ENCODE peak calls at places on chromosomes 1 and 21, in seven cellular contexts. Q, G, L, P, M, H and J are unnamed samples.

GRCh38 chr21:36188081-36188681 is 31.6 kb downstream of the DOP1B start:
- DNase-seq in Q (no peak), G (peak; percentile 81), L (no peak), P (peak; percentile 69), M (no peak), H (peak; percentile 84), J (peak; percentile 86)

GRCh38 chr1:51072040-51072439 is 30.0 kb upstream of the C1orf185 start:
- DNase-seq in Q (no peak), G (peak; percentile 52), L (no peak), P (no peak), M (no peak), H (no peak), J (no peak)

GRCh38 chr1:175530981-175531380 is 212.4 kb downstream of the TNR start:
- DNase-seq in Q (no peak), G (no peak), L (no peak), P (no peak), M (no peak), H (no peak), J (no peak)

GRCh38 chr1:111776861-111777260 is 21.2 kb downstream of the DDX20 start:
- DNase-seq in Q (no peak), G (no peak), L (no peak), P (no peak), M (no peak), H (no peak), J (no peak)

GRCh38 chr1:16076871-16077250 is 3.4 kb upstream of the FAM131C start:
- DNase-seq in Q (no peak), G (no peak), L (peak; percentile 17), P (no peak), M (no peak), H (no peak), J (no peak)

GRCh38 chr1:216722841-216723240 is 388 bp downstream of the ESRRG start:
- DNase-seq in Q (no peak), G (no peak), L (no peak), P (no peak), M (no peak), H (no peak), J (no peak)

GRCh38 chr1:25568090-25568833 is 24.9 kb downstream of the LDLRAP1 start:
- DNase-seq in Q (no peak), G (no peak), L (peak; percentile 43), P (peak; percentile 93), M (no peak), H (peak; percentile 48), J (no peak)

GRCh38 chr21:21737186-21737585 is 739.0 kb downstream of the NCAM2 start:
- DNase-seq in Q (no peak), G (no peak), L (no peak), P (no peak), M (no peak), H (no peak), J (no peak)

GRCh38 chr1:108082741-108083562 is 117.2 kb downstream of the SLC25A24 start:
- DNase-seq in Q (no peak), G (no peak), L (no peak), P (no peak), M (no peak), H (no peak), J (no peak)

GRCh38 chr1:203250936-203251335 is 21.5 kb upstream of the CHIT1 start:
- DNase-seq in Q (no peak), G (no peak), L (no peak), P (no peak), M (no peak), H (no peak), J (no peak)

GRCh38 chr1:162374406-162374805 is 2.2 kb downstream of the SPATA46 start:
- DNase-seq in Q (no peak), G (no peak), L (no peak), P (no peak), M (no peak), H (no peak), J (no peak)

GRCh38 chr1:225896937-225897549 is 8.1 kb upstream of the LEFTY1 start:
- DNase-seq in Q (no peak), G (peak; percentile 85), L (no peak), P (peak; percentile 67), M (peak; percentile 52), H (no peak), J (peak; percentile 85)

GRCh38 chr21:36499578-36500471 is 19.9 kb upstream of the CLDN14 start:
- DNase-seq in Q (no peak), G (no peak), L (no peak), P (peak; percentile 87), M (no peak), H (no peak), J (peak; percentile 65)

GRCh38 chr1:160168016-160168415 is 16.6 kb downstream of the ATP1A4 start:
- DNase-seq in Q (no peak), G (no peak), L (no peak), P (no peak), M (no peak), H (no peak), J (no peak)

GRCh38 chr1:46461017-46461808 is 28.4 kb upstream of the DMBX1 start:
- DNase-seq in Q (no peak), G (no peak), L (no peak), P (no peak), M (no peak), H (no peak), J (no peak)

GRCh38 chr1:161958425-161958824 is 65.2 kb downstream of the OLFML2B start:
- DNase-seq in Q (no peak), G (no peak), L (no peak), P (no peak), M (no peak), H (no peak), J (no peak)

GRCh38 chr1:205811660-205812059 is 1.3 kb downstream of the SLC41A1 start:
- DNase-seq in Q (no peak), G (no peak), L (no peak), P (peak; percentile 13), M (no peak), H (peak; percentile 50), J (peak; percentile 76)

GRCh38 chr1:205809942-205810345 is 3.1 kb downstream of the SLC41A1 start:
- DNase-seq in Q (no peak), G (no peak), L (no peak), P (no peak), M (no peak), H (no peak), J (peak; percentile 45)

GRCh38 chr1:205809469-205809868 is 3.5 kb downstream of the SLC41A1 start:
- DNase-seq in Q (no peak), G (no peak), L (no peak), P (no peak), M (no peak), H (no peak), J (no peak)

GRCh38 chr1:205812271-205812877 is 624 bp downstream of the SLC41A1 start:
- DNase-seq in Q (peak; percentile 39), G (peak; percentile 51), L (peak; percentile 66), P (peak; percentile 10), M (peak; percentile 40), H (no peak), J (no peak)

DNA sequence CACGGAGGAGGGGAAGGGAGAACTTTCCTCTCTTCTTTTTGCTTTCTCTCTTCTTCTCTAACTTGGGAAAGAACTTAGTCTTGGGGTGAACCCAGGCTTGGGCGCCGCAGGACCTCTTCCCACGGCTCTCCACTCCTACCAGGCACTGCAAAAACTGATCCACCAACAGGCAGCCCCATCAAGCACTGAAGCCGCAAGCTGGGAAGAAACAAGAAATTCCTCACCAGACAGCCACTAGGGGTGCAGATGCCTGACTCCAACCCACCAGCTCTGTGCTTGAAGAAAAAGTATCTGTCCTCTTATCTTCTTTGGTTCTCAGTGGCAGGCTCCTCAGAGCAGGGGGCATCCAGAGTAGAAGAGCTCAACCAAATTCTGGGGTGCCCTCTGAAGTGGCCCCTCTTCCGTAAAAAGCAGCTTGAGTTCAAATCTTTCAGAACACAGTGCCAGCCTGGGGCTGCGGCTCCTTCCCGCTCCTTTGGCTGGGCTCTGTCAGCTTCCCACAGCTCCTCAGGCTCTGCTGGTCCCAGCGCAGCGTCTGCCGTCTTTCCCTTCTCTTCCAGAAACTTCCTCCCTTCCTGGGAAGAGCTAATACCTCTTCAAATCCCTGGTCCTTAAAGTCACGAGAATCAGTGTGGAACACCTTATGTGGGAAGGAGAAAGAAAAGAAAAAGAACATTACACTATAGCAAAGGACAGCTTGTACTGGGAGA is 2.4 kb downstream of the SLC41A1 start:
- DNase-seq in Q (no peak), G (no peak), L (no peak), P (no peak), M (peak; percentile 49), H (no peak), J (no peak)
- TF ChIP-seq CTCF in Q (no peak), G (no peak), L (no peak), P (no peak), M (peak; percentile 7), H (no peak), J (peak; percentile 17)

DNA sequence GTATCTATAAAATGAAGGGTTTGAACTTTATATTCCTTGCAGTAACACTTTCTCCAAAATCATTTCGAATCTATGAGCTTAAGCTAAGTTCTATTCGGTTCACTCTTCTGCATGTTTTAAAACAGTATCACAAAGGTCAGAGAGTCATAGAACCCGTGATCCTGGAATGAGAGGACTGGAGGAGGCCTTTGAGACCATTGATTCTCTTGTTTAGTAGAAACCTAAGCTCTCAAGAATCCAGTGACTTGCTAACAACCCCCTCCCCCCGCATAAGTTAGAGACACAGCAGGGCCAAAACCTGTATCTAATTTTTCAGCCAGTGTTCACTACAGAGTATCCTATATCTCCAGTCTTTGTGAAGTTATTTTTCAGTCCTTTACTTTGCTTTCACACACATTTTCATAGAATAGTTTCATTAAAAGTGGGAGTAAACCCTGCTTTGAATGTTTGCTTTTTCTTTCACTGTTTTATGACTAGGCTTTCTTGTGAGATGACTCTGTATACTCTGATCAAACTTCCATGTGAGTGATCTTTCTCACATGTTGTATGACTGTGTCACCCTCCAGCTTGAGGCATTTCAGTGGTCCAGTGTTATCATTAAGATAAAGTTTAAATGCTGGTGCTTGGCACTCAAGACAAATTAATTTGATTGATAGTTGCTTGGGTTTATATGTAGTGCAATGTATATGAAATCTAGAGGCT is 275.4 kb upstream of the SGIP1 start:
- DNase-seq in Q (no peak), G (no peak), L (no peak), P (no peak), M (no peak), H (no peak), J (no peak)
- TF ChIP-seq POLR2A in Q (no peak), G (no peak), L (no peak), P (no peak), M (no peak), H (no peak), J (no peak)

GRCh38 chr21:38080888-38081287 is 164.6 kb upstream of the KCNJ6 start:
- DNase-seq in Q (no peak), G (no peak), L (no peak), P (no peak), M (no peak), H (no peak), J (no peak)

GRCh38 chr21:38081663-38082062 is 165.4 kb upstream of the KCNJ6 start:
- DNase-seq in Q (no peak), G (no peak), L (no peak), P (no peak), M (no peak), H (no peak), J (no peak)

GRCh38 chr21:38075833-38076567 is 159.7 kb upstream of the KCNJ6 start:
- DNase-seq in Q (no peak), G (no peak), L (no peak), P (no peak), M (no peak), H (no peak), J (no peak)

GRCh38 chr21:38072489-38072888 is 156.2 kb upstream of the KCNJ6 start:
- DNase-seq in Q (no peak), G (no peak), L (no peak), P (no peak), M (no peak), H (no peak), J (no peak)

GRCh38 chr21:38077504-38077903 is 161.2 kb upstream of the KCNJ6 start:
- DNase-seq in Q (no peak), G (no peak), L (no peak), P (no peak), M (no peak), H (no peak), J (no peak)
- H3K27ac ChIP-seq in Q (no peak overlapping the region), G (no peak overlapping the region), L (no peak overlapping the region), P (no peak overlapping the region), M (no peak overlapping the region), H (no peak overlapping the region), J (no peak overlapping the region)

GRCh38 chr21:26834181-26834945 is 10.8 kb downstream of the ADAMTS1 start:
- DNase-seq in Q (no peak), G (no peak), L (no peak), P (no peak), M (no peak), H (no peak), J (no peak)
- TF ChIP-seq CTCF in Q (no peak), G (no peak), L (no peak), P (peak; percentile 11), M (no peak), H (no peak), J (peak; percentile 9)